ENCODE peak calls at places on chromosomes 11 and 22, in four cellular contexts. One of them, this sample, is unnamed.
A peak's percentile ranks its signal among the peaks of the same experiment; 100 is the strongest.

GRCh38 chr11:73416711-73417265 is 40.6 kb downstream of the RELT start:
- DNase-seq in K562: no peak
- DNase-seq in GM12878: no peak
- DNase-seq in HepG2: no peak
- DNase-seq in this sample: no peak

GRCh38 chr11:66847461-66848232 is 4.4 kb downstream of the RCE1 start:
- DNase-seq in GM12878: no peak
- DNase-seq in K562: no peak
- DNase-seq in HepG2: no peak
- DNase-seq in this sample: no peak

GRCh38 chr11:61574611-61575010 is 6.3 kb downstream of the SYT7 start:
- DNase-seq in HepG2: no peak
- DNase-seq in GM12878: no peak
- DNase-seq in K562: no peak
- DNase-seq in this sample: no peak

GRCh38 chr11:94854770-94855633 is 86.8 kb downstream of the AMOTL1 start:
- DNase-seq in GM12878: no peak
- DNase-seq in HepG2: no peak
- DNase-seq in K562: no peak
- DNase-seq in this sample: no peak

GRCh38 chr11:117395476-117395875 is 67.8 kb downstream of the CEP164 start:
- DNase-seq in K562: no peak
- DNase-seq in GM12878: no peak
- DNase-seq in HepG2: no peak
- DNase-seq in this sample: no peak

GRCh38 chr11:131495417-131495816 is 125.0 kb downstream of the NTM start:
- DNase-seq in HepG2: no peak
- DNase-seq in GM12878: no peak
- DNase-seq in K562: no peak
- DNase-seq in this sample: no peak

GRCh38 chr11:17906436-17906835 is 106.4 kb downstream of the SERGEF start:
- DNase-seq in HepG2: no peak
- DNase-seq in K562: peak; percentile 40
- DNase-seq in GM12878: no peak
- DNase-seq in this sample: peak; percentile 34

GRCh38 chr11:65947603-65948125 is 2.4 kb downstream of the TSGA10IP start:
- DNase-seq in K562: no peak
- DNase-seq in GM12878: no peak
- DNase-seq in HepG2: no peak
- DNase-seq in this sample: no peak

GRCh38 chr22:38872831-38873248 is 824 bp upstream of the CBX6 start:
- DNase-seq in HepG2: no peak
- DNase-seq in K562: peak; percentile 48
- DNase-seq in GM12878: no peak
- DNase-seq in this sample: peak; percentile 70

GRCh38 chr22:27435839-27436581 is 365.5 kb downstream of the MN1 start:
- DNase-seq in GM12878: no peak
- DNase-seq in HepG2: no peak
- DNase-seq in K562: no peak
- DNase-seq in this sample: no peak

GRCh38 chr22:18021431-18021830 is 2.9 kb downstream of the MICAL3 start:
- DNase-seq in GM12878: no peak
- DNase-seq in HepG2: no peak
- DNase-seq in K562: no peak
- DNase-seq in this sample: peak; percentile 5

GRCh38 chr22:29722587-29722986 is 2.8 kb downstream of the CABP7 start:
- DNase-seq in HepG2: no peak
- DNase-seq in K562: no peak
- DNase-seq in GM12878: no peak
- DNase-seq in this sample: no peak

GRCh38 chr11:27672836-27673464 is 27.3 kb downstream of the BDNF start:
- DNase-seq in K562: no peak
- DNase-seq in GM12878: no peak
- DNase-seq in HepG2: no peak
- DNase-seq in this sample: no peak

GRCh38 chr22:45314789-45315188 is 5.1 kb downstream of the FAM118A start:
- DNase-seq in K562: no peak
- DNase-seq in HepG2: no peak
- DNase-seq in GM12878: no peak
- DNase-seq in this sample: no peak

GRCh38 chr22:45311033-45311531 is 1.3 kb downstream of the FAM118A start:
- DNase-seq in K562: no peak
- DNase-seq in GM12878: no peak
- DNase-seq in HepG2: no peak
- DNase-seq in this sample: no peak

GRCh38 chr22:45312415-45312814 is 2.7 kb downstream of the FAM118A start:
- DNase-seq in HepG2: no peak
- DNase-seq in K562: no peak
- DNase-seq in GM12878: no peak
- DNase-seq in this sample: no peak

GRCh38 chr22:45314054-45314721 is 4.5 kb downstream of the FAM118A start:
- DNase-seq in HepG2: peak; percentile 32
- DNase-seq in GM12878: no peak
- DNase-seq in K562: peak; percentile 70
- DNase-seq in this sample: no peak

GRCh38 chr22:45312856-45313255 is 3.1 kb downstream of the FAM118A start:
- DNase-seq in K562: no peak
- DNase-seq in HepG2: no peak
- DNase-seq in GM12878: no peak
- DNase-seq in this sample: no peak
- TF ChIP-seq TARDBP in K562: no peak
- TF ChIP-seq TARDBP in HepG2: no peak
- TF ChIP-seq TARDBP in GM12878: no peak
- TF ChIP-seq TARDBP in this sample: no peak

GRCh38 chr11:75768909-75769771 is 562 bp downstream of the DGAT2 start:
- DNase-seq in GM12878: no peak
- DNase-seq in HepG2: no peak
- DNase-seq in K562: no peak
- DNase-seq in this sample: no peak

GRCh38 chr11:75767793-75768111 is 826 bp upstream of the DGAT2 start:
- DNase-seq in GM12878: no peak
- DNase-seq in K562: no peak
- DNase-seq in HepG2: no peak
- DNase-seq in this sample: no peak

GRCh38 chr11:75767228-75767572 is 1.4 kb upstream of the DGAT2 start:
- DNase-seq in K562: peak; percentile 18
- DNase-seq in GM12878: no peak
- DNase-seq in HepG2: no peak
- DNase-seq in this sample: no peak

GRCh38 chr11:75766449-75767227 is 1.9 kb upstream of the DGAT2 start:
- DNase-seq in K562: no peak
- DNase-seq in HepG2: peak; percentile 50
- DNase-seq in GM12878: no peak
- DNase-seq in this sample: no peak

GRCh38 chr11:75768112-75768908 is at the start of gene DGAT2:
- DNase-seq in GM12878: peak; percentile 47
- DNase-seq in K562: peak; percentile 90
- DNase-seq in HepG2: peak; percentile 84
- DNase-seq in this sample: peak; percentile 91
- TF ChIP-seq TARDBP in GM12878: no peak
- TF ChIP-seq TARDBP in K562: no peak
- TF ChIP-seq TARDBP in HepG2: peak; percentile 83
- TF ChIP-seq TARDBP in this sample: no peak

DNA sequence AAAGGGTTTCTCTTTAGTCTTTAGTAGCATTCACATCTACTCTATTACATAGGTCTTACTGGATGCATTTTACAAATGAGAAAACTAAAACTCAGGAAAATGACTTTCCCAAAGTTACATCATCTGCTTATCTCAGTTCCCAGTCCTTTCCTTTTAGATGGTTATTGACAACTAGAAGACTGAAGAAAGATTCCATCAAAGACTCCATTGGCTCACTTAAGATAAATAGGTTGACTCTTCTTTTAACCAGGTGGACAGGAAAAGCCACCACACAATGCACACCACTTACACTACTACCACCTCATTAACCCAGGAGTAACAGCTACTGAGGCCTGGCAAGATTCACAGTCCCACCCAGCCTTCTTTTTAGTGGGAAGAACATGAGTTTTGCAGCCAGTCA is 123.6 kb downstream of the TRIM44 start:
- DNase-seq in HepG2: no peak
- DNase-seq in GM12878: no peak
- DNase-seq in K562: no peak
- DNase-seq in this sample: no peak
- TF ChIP-seq TARDBP in HepG2: no peak
- TF ChIP-seq TARDBP in GM12878: no peak
- TF ChIP-seq TARDBP in K562: no peak
- TF ChIP-seq TARDBP in this sample: no peak

GRCh38 chr22:45757936-45758335 is 86.3 kb downstream of the ATXN10 start:
- DNase-seq in K562: no peak
- DNase-seq in HepG2: no peak
- DNase-seq in GM12878: no peak
- DNase-seq in this sample: no peak

GRCh38 chr22:45758603-45759002 is 87.0 kb downstream of the ATXN10 start:
- DNase-seq in HepG2: no peak
- DNase-seq in GM12878: no peak
- DNase-seq in K562: no peak
- DNase-seq in this sample: peak; percentile 20

GRCh38 chr22:45756558-45756957 is 84.9 kb downstream of the ATXN10 start:
- DNase-seq in GM12878: no peak
- DNase-seq in HepG2: no peak
- DNase-seq in K562: no peak
- DNase-seq in this sample: no peak

GRCh38 chr22:45757068-45757467 is 85.4 kb downstream of the ATXN10 start:
- DNase-seq in GM12878: no peak
- DNase-seq in K562: no peak
- DNase-seq in HepG2: no peak
- DNase-seq in this sample: peak; percentile 18

DNA sequence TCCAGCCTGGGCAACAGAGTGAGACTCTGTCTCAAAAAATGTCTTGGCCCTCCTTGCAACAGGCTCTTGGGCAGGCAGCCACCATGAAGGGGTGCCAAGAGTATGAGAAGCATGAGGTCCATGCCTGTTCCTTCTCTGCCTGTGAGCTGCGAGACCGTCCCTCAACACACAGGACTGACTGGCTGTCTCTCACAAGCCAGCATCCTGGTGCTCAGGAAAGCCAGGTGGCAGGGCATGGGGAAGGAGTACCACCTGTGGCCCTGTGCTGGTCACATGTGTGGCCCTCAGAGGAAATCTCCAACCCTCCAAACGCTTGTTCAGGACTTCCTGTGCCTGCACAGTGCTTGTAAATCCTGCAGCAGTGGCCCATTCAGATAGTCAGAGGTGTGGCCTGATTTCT is 83.2 kb downstream of the ATXN10 start:
- DNase-seq in GM12878: no peak
- DNase-seq in K562: no peak
- DNase-seq in HepG2: no peak
- DNase-seq in this sample: no peak
- TF ChIP-seq TARDBP in GM12878: no peak
- TF ChIP-seq TARDBP in K562: no peak
- TF ChIP-seq TARDBP in HepG2: no peak
- TF ChIP-seq TARDBP in this sample: no peak

GRCh38 chr11:33970984-33971466 is 79.1 kb upstream of the LMO2 start:
- DNase-seq in HepG2: peak; percentile 46
- DNase-seq in GM12878: no peak
- DNase-seq in K562: peak; percentile 54
- DNase-seq in this sample: peak; percentile 71
- TF ChIP-seq TARDBP in HepG2: no peak
- TF ChIP-seq TARDBP in GM12878: no peak
- TF ChIP-seq TARDBP in K562: no peak
- TF ChIP-seq TARDBP in this sample: no peak

GRCh38 chr11:71322861-71323582 is 70.6 kb upstream of the SHANK2 start:
- DNase-seq in K562: no peak
- DNase-seq in HepG2: no peak
- DNase-seq in GM12878: no peak
- DNase-seq in this sample: no peak
- TF ChIP-seq TARDBP in K562: no peak
- TF ChIP-seq TARDBP in HepG2: no peak
- TF ChIP-seq TARDBP in GM12878: no peak
- TF ChIP-seq TARDBP in this sample: no peak

This sample was measured in HEK293T.